ENCODE peak calls at places on chromosomes 16 and 17, in nine cellular contexts. F, A, V, D, L, N, C, H and Y are unnamed samples.

GRCh38 chr16:56657555-56658430 is at the start of gene MT1F:
- DNase-seq in N (peak), L (no peak), C (peak), A (no peak), H (peak), F (peak), V (peak), D (peak), Y (peak)

GRCh38 chr16:14502932-14503741 is 126.9 kb downstream of the PARN start:
- DNase-seq in D (no peak), A (peak), F (no peak), C (no peak), H (no peak), N (no peak), L (no peak), V (no peak), Y (no peak)

GRCh38 chr17:77125432-77125901 is 15.3 kb upstream of the SEC14L1 start:
- DNase-seq in N (no peak), A (no peak), V (peak), D (no peak), H (no peak), F (no peak), L (no peak), C (peak), Y (no peak)

GRCh38 chr17:10526517-10526916 is 8.2 kb upstream of the MYH1 start:
- DNase-seq in N (no peak), D (no peak), L (no peak), V (no peak), H (no peak), F (no peak), A (no peak), C (no peak), Y (no peak)

GRCh38 chr16:8632675-8633182 is 11.2 kb downstream of the METTL22 start:
- DNase-seq in H (no peak), A (no peak), V (no peak), D (no peak), C (no peak), N (peak), F (no peak), L (no peak), Y (no peak)

GRCh38 chr16:67128887-67129286 is 19.1 kb downstream of the PHAF1 start:
- DNase-seq in D (no peak), H (no peak), N (no peak), F (no peak), C (no peak), L (no peak), A (no peak), V (no peak), Y (no peak)

GRCh38 chr17:49887086-49887743 is 39.3 kb upstream of the TAC4 start:
- DNase-seq in C (peak), N (no peak), F (peak), A (no peak), L (no peak), H (no peak), D (peak), V (no peak), Y (no peak)

GRCh38 chr17:29409963-29410362 is 19.8 kb downstream of the TAOK1 start:
- DNase-seq in H (no peak), C (no peak), L (no peak), V (no peak), D (no peak), A (no peak), F (no peak), N (no peak), Y (no peak)

GRCh38 chr17:37358830-37359681 is 16.7 kb upstream of the C17orf78 start:
- DNase-seq in L (peak), H (peak), F (peak), N (peak), C (peak), V (peak), D (peak), A (peak), Y (peak)

GRCh38 chr16:69438465-69438864 is 14.0 kb downstream of the CYB5B start:
- DNase-seq in A (no peak), N (no peak), L (no peak), H (no peak), V (no peak), F (no peak), D (no peak), C (no peak), Y (no peak)

GRCh38 chr16:16067127-16067526 is 117.7 kb downstream of the ABCC1 start:
- DNase-seq in L (no peak), H (no peak), C (no peak), D (no peak), V (no peak), F (no peak), N (peak), A (no peak), Y (no peak)
- TF ChIP-seq POLR2AphosphoS5 in L (peak), H (no peak), C (no peak), D (peak), V (no peak), F (no peak), N (peak), A (no peak), Y (no peak)

DNA sequence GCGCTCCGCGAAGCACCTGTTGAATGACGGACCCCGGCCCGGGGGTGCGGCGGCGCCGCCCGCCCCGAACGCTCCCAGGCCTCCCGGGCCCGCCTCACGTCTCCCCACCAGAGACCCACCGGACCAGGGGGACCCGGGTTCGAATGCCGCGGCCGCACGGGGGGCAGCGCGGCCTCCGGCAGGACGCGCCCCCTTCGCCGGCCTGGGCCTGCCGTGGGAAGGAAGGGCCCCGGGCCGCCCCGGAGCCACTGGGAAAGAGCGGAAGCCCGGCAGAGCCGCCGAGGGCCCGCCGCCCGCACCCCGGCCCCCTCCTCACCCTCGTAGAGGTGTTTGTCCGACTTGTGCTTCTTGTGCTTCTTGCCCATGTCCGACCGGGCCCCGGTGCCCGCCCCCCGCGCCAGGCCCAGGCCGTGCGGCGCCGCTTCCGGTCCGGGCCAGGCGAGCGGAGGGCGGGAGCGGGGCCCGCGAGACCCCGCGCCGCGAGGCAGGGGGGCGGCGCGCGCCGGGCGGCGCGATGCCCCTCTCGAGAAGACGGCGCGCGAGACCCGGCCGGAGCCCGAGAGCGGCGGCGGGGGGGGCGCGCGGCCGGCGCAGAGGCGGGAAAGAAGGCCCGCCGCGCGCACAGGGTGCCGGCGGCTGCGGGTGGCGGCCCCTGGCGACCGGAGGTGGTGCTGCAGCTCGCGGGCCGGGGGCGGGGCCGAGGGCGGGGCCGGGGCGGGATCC is at the start of gene BRD7:
- DNase-seq in V (peak), H (peak), L (no peak), N (peak), A (no peak), D (peak), F (peak), C (no peak), Y (no peak)
- TF ChIP-seq POLR2A in V (no peak), H (no peak), L (no peak), N (no peak), A (peak), D (no peak), F (no peak), C (no peak), Y (peak)

DNA sequence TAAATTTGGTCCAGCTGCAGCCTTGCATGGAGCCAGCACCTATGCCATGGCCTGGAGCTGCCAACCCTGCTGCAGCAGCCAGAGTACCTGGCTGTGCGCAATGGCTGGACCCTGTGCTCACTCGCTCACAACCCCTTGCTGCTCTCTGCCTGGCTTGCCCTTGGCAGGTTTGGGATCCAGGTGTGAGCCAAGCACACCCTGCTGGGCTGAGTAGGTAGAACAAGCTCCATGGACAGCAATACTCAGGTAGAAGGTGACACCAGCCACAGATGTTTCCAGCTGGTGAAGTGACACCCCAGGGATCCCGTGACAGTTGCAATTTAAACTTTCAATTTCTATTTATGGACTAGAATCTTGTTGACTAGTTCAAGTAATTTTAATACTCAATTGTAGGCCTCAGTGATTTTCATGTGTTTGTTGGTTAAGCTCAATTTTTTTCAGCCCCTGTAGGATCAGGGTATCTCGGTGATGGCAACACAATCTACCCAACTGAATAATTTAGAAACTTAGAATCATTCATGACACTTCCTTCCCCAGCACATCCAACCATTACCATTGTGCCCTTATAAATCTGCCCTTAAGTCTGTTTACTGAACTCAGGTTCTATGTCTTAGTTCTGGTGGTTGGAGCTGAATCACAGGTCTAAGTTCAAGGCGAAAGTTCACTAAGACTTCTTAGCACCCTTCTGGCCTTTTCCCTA is 480.0 kb downstream of the PMP22 start:
- DNase-seq in C (no peak), F (no peak), L (no peak), D (no peak), N (no peak), V (no peak), A (no peak), H (no peak), Y (no peak)
- TF ChIP-seq CTCF in C (no peak), F (no peak), L (no peak), D (no peak), N (no peak), V (no peak), A (no peak), H (no peak), Y (no peak)

GRCh38 chr17:38703742-38704644 is 1.1 kb upstream of the MLLT6 start:
- DNase-seq in D (peak), F (peak), N (peak), C (peak), A (no peak), H (peak), V (peak), L (no peak), Y (peak)

GRCh38 chr17:38702166-38702899 is 2.7 kb upstream of the MLLT6 start:
- DNase-seq in C (peak), F (peak), L (no peak), V (peak), A (no peak), N (peak), D (peak), H (peak), Y (peak)

GRCh38 chr17:38702900-38703741 is 2.0 kb upstream of the MLLT6 start:
- DNase-seq in A (no peak), F (no peak), C (no peak), L (no peak), D (peak), H (no peak), N (peak), V (no peak), Y (no peak)

GRCh38 chr17:38704645-38705522 is at the start of gene MLLT6:
- DNase-seq in C (no peak), N (peak), D (peak), F (peak), H (peak), A (no peak), L (no peak), V (peak), Y (no peak)

GRCh38 chr17:38701504-38702165 is 3.4 kb upstream of the MLLT6 start:
- DNase-seq in L (no peak), C (no peak), N (peak), F (peak), D (no peak), H (peak), V (peak), A (peak), Y (peak)
- TF ChIP-seq POLR2AphosphoS5 in L (no peak), C (no peak), N (no peak), F (no peak), D (peak), H (no peak), V (no peak), A (peak), Y (no peak)

GRCh38 chr17:67912656-67913055 is 83.6 kb downstream of the C17orf58 start:
- DNase-seq in N (no peak), H (no peak), C (no peak), A (no peak), L (no peak), F (no peak), V (no peak), D (no peak), Y (no peak)
- TF ChIP-seq POLR2A in N (no peak), H (no peak), C (no peak), A (no peak), L (no peak), F (no peak), V (no peak), D (no peak), Y (no peak)